ENCODE peak calls at places on chromosomes 6 and 20, in eight cellular contexts. Y is kidney epithelial cell; U is ovary; D is naive thymus-derived CD4-positive, alpha-beta T cell; V is fibroblast of lung; I is brain microvascular endothelial cell; C is neural progenitor cell; N is lung. H is an unnamed sample.

GRCh38 chr6:97548354-97548753 is 265.3 kb upstream of the MMS22L start:
- DNase-seq in Y (no peak), U (no peak), D (no peak), V (no peak), I (no peak), C (no peak), N (no peak), H (no peak)

GRCh38 chr6:104771258-104771832 is 88.4 kb downstream of the HACE1 start:
- DNase-seq in Y (no peak), U (no peak), D (peak; percentile 51), V (peak; percentile 11), I (no peak), C (no peak), N (no peak), H (no peak)

GRCh38 chr20:10508060-10508459 is 73.0 kb downstream of the SLX4IP start:
- DNase-seq in Y (no peak), U (no peak), D (no peak), V (no peak), I (no peak), C (no peak), N (no peak), H (no peak)

GRCh38 chr6:2028457-2029038 is 216.9 kb downstream of the GMDS start:
- DNase-seq in Y (no peak), U (no peak), D (no peak), V (no peak), I (no peak), C (no peak), N (no peak), H (no peak)

GRCh38 chr20:12321746-12322145 is 404.1 kb downstream of the BTBD3 start:
- DNase-seq in Y (no peak), U (no peak), D (no peak), V (no peak), I (no peak), C (no peak), N (no peak), H (no peak)

GRCh38 chr6:90375681-90376439 is 79.2 kb upstream of the BACH2 start:
- DNase-seq in Y (no peak), U (no peak), D (no peak), V (peak; percentile 94), I (peak; percentile 71), C (no peak), N (no peak), H (no peak)

GRCh38 chr6:48628316-48628715 is 517.3 kb upstream of the PTCHD4 start:
- DNase-seq in Y (no peak), U (no peak), D (no peak), V (peak; percentile 64), I (peak; percentile 14), C (no peak), N (no peak), H (no peak)

GRCh38 chr6:149230729-149231434 is 86.6 kb upstream of the TAB2 start:
- DNase-seq in Y (no peak), U (no peak), D (no peak), V (no peak), I (no peak), C (no peak), N (no peak), H (no peak)

GRCh38 chr6:129338683-129339082 is 371.3 kb downstream of the ARHGAP18 start:
- DNase-seq in Y (no peak), U (no peak), D (no peak), V (no peak), I (no peak), C (no peak), N (no peak), H (no peak)

GRCh38 chr20:58184984-58185383 is 43.5 kb downstream of the ANKRD60 start:
- DNase-seq in Y (no peak), U (no peak), D (no peak), V (no peak), I (no peak), C (no peak), N (no peak), H (no peak)

GRCh38 chr6:30013296-30013922 is 47.7 kb upstream of the POLR1H start:
- DNase-seq in Y (no peak), U (no peak), D (peak; percentile 35), V (no peak), I (no peak), C (peak; percentile 71), N (no peak), H (peak; percentile 26)

DNA sequence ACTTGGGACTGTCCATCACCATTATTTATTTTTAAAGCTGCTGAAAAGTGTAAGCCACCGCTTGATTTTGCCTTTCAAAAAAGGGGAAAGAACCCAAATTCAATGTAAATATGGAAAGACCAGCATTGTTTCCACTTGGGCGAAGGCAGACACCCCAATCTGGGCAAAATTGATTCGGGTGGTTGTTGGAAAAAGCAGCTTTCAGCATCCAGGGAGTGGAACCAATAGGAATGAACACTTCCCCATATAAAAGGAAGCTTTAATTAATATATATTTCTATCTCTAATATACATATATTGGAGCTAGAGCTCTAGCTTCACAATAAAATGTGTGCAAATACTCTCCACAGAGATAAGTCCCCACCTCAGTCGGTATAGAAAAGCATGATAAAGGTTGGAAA is at the start of gene TFAP2D:
- DNase-seq in Y (no peak), U (no peak), D (no peak), V (no peak), I (no peak), C (no peak), N (no peak), H (no peak)
- H3K27me3 ChIP-seq in Y (peaks cover 52% of the 10 kb centered on the region), U (no peaks in the 10 kb centered on the region), D (no peaks in the 10 kb centered on the region), V (no peaks in the 10 kb centered on the region), I (peaks cover 21% of the 10 kb centered on the region), C (peaks cover 100% of the 10 kb centered on the region), N (peaks cover 17% of the 10 kb centered on the region), H (peaks cover 6% of the 10 kb centered on the region)

DNA sequence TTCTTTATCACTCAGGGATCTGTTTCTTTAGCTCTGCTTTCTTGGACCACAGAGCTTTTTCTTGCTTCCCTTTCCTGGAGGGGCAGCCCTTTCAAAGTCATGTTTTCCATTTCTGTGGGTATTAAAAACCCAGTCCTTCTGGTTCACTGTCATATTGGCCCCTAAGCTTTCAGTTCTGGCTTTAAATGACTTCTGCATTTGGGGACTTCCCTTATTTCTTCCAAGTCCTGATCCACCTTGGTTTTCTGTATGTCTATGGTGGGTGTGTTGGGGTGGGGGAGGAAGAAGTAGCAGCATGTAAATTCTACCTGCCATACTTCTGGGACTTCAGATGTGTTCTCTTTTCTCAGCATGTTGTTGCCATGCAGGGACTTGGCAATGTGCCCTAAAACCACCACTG is 77.0 kb upstream of the EMILIN3 start:
- DNase-seq in Y (no peak), U (no peak), D (no peak), V (no peak), I (no peak), C (no peak), N (no peak), H (no peak)
- H3K4me3 ChIP-seq in Y (no peak overlapping the region), U (no peak overlapping the region), D (no peak overlapping the region), V (no peak overlapping the region), I (no peak overlapping the region), C (no peak overlapping the region), N (no peak overlapping the region), H (no peak overlapping the region)

DNA sequence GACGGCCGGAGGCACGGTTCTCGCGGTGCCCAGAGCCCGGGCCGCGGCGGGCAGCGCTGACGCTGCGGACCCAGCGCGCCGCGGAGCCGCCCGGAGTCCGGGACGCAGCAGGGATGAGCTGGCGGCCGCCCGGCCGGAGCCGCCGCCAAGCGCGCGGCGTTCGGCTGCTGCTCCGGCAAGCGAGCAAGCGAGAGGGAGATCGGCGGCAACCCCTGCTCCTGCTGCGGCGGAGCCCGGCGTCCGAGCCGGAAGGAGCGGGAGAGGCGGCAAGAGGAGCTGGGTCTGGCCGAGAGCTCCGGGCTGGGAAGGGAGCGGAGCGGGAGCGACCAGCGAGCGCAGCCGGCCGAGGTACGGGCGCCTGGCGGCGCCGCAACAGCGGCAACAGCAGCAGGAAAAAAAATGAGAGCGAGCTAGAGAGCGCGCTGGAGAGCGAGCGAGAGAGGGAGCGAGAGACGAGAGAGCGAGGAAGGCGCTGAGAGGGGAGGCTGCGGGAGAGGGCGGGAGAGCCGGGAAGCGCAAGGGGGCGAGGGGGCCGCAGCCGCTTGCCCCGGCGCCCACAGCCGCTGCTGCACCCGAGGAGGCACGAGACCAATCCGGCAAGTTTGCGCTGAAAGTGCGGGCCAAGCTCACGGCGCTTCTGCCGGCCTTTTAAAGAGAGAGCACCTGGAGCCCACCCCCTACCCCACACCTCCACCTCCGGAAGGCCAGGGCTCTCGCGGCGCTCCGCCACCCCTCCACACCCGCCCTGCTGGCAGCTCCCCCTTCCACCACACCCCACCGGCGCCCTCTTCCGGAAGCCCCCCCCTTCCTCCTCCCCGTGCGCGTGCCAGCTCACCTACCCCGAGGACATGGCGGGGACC is 496 bp downstream of the GRM4 start:
- DNase-seq in Y (no peak), U (no peak), D (peak; percentile 33), V (peak; percentile 66), I (peak; percentile 36), C (peak; percentile 78), N (no peak), H (peak; percentile 14)
- H3K27me3 ChIP-seq in Y (peaks cover 68% of the 10 kb centered on the region), U (no peaks in the 10 kb centered on the region), D (peaks cover 4% of the 10 kb centered on the region), V (peaks cover 49% of the 10 kb centered on the region), I (peaks cover 56% of the 10 kb centered on the region), C (peaks cover 91% of the 10 kb centered on the region), N (peaks cover 10% of the 10 kb centered on the region), H (peaks cover 43% of the 10 kb centered on the region)

GRCh38 chr6:15818044-15818443 is 155.2 kb upstream of the DTNBP1 start:
- DNase-seq in Y (no peak), U (no peak), D (no peak), V (no peak), I (no peak), C (no peak), N (no peak), H (no peak)

GRCh38 chr6:15819226-15819625 is 156.4 kb upstream of the DTNBP1 start:
- DNase-seq in Y (no peak), U (no peak), D (no peak), V (no peak), I (no peak), C (no peak), N (no peak), H (no peak)

GRCh38 chr6:15818491-15818890 is 155.7 kb upstream of the DTNBP1 start:
- DNase-seq in Y (no peak), U (no peak), D (no peak), V (no peak), I (no peak), C (no peak), N (no peak), H (no peak)

GRCh38 chr6:15817100-15817499 is 154.3 kb upstream of the DTNBP1 start:
- DNase-seq in Y (no peak), U (no peak), D (no peak), V (no peak), I (no peak), C (no peak), N (no peak), H (no peak)

GRCh38 chr6:15816661-15817060 is 153.8 kb upstream of the DTNBP1 start:
- DNase-seq in Y (no peak), U (no peak), D (no peak), V (no peak), I (no peak), C (no peak), N (no peak), H (no peak)
- H3K4me3 ChIP-seq in Y (no peak overlapping the region), U (no peak overlapping the region), D (no peak overlapping the region), V (no peak overlapping the region), I (no peak overlapping the region), C (no peak overlapping the region), N (no peak overlapping the region), H (no peak overlapping the region)

H was measured in CD4-positive, alpha-beta memory T cell.